ENCODE peak calls at places on chromosome 17, in seven cellular contexts. One of them, this sample, is unnamed.

GRCh38 chr17:82212331-82213250 is at the start of gene CCDC57:
- DNase-seq in ovary: peak; percentile 86
- DNase-seq in IMR-90: peak; percentile 68
- DNase-seq in heart left ventricle: peak; percentile 86
- DNase-seq in esophagus muscularis mucosa: no peak
- DNase-seq in adrenal gland: peak; percentile 79
- DNase-seq in suprapubic skin: no peak
- DNase-seq in this sample: peak; percentile 79

GRCh38 chr17:66417300-66417719 is 114.9 kb downstream of the PRKCA start:
- DNase-seq in esophagus muscularis mucosa: no peak
- DNase-seq in suprapubic skin: no peak
- DNase-seq in heart left ventricle: no peak
- DNase-seq in adrenal gland: no peak
- DNase-seq in IMR-90: no peak
- DNase-seq in ovary: no peak
- DNase-seq in this sample: no peak

GRCh38 chr17:76197911-76198310 is 42.4 kb downstream of the RNF157 start:
- DNase-seq in IMR-90: no peak
- DNase-seq in suprapubic skin: no peak
- DNase-seq in esophagus muscularis mucosa: no peak
- DNase-seq in heart left ventricle: peak; percentile 71
- DNase-seq in ovary: no peak
- DNase-seq in adrenal gland: no peak
- DNase-seq in this sample: no peak

GRCh38 chr17:28033972-28034714 is 8.3 kb upstream of the NLK start:
- DNase-seq in ovary: no peak
- DNase-seq in IMR-90: peak; percentile 91
- DNase-seq in suprapubic skin: no peak
- DNase-seq in heart left ventricle: no peak
- DNase-seq in adrenal gland: no peak
- DNase-seq in esophagus muscularis mucosa: no peak
- DNase-seq in this sample: no peak

GRCh38 chr17:78010759-78011158 is 52.3 kb downstream of the TNRC6C start:
- DNase-seq in suprapubic skin: no peak
- DNase-seq in esophagus muscularis mucosa: peak; percentile 55
- DNase-seq in IMR-90: no peak
- DNase-seq in adrenal gland: no peak
- DNase-seq in ovary: no peak
- DNase-seq in heart left ventricle: no peak
- DNase-seq in this sample: no peak

GRCh38 chr17:9973689-9974459 is 68.8 kb upstream of the RCVRN start:
- DNase-seq in esophagus muscularis mucosa: no peak
- DNase-seq in ovary: no peak
- DNase-seq in heart left ventricle: no peak
- DNase-seq in suprapubic skin: no peak
- DNase-seq in IMR-90: no peak
- DNase-seq in adrenal gland: no peak
- DNase-seq in this sample: no peak

GRCh38 chr17:80365001-80365965 is 49.7 kb upstream of the ENDOV start:
- DNase-seq in heart left ventricle: no peak
- DNase-seq in adrenal gland: no peak
- DNase-seq in IMR-90: no peak
- DNase-seq in suprapubic skin: no peak
- DNase-seq in esophagus muscularis mucosa: no peak
- DNase-seq in ovary: peak; percentile 16
- DNase-seq in this sample: no peak

GRCh38 chr17:80169107-80169506 is 723 bp upstream of the CARD14 start:
- DNase-seq in IMR-90: no peak
- DNase-seq in heart left ventricle: no peak
- DNase-seq in adrenal gland: no peak
- DNase-seq in suprapubic skin: no peak
- DNase-seq in esophagus muscularis mucosa: no peak
- DNase-seq in ovary: no peak
- DNase-seq in this sample: no peak

GRCh38 chr17:50558955-50559614 is 1.4 kb upstream of the CACNA1G start:
- DNase-seq in adrenal gland: no peak
- DNase-seq in heart left ventricle: no peak
- DNase-seq in ovary: peak; percentile 68
- DNase-seq in IMR-90: no peak
- DNase-seq in esophagus muscularis mucosa: no peak
- DNase-seq in suprapubic skin: no peak
- DNase-seq in this sample: no peak

DNA sequence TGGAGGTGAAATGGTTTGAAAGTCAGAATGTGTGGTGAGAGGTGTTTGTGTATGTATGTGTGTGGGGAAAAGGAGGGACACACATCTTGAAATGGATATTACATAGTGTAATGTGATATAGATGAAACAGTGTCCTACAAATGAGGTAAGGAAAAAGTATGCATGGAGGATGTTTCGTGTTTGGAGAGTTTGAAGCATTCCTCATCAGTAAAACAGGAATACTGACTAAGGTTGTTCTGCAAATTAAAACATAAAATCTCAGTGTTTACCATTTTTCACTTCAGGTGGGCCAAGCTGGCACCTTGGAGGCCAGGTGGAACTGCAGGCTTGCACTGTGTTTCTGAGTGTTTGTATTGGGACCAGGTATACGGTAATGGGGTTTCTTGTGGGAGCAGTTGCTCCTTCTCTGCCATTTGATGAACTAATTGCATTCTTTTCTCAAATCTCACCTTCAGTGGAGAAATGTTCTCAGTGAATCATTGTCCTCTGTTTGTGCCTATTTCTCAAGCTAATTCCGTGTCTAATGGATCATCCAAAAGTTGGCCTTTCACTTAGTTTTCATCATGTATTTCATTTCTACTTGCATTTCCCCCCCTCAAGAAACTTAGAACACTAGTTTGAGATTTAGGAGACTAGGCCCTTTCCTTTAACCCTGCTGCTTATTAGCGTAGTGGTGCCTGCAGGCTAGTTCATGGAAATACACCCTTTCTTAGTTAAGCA is 8.2 kb upstream of the TBKBP1 start:
- DNase-seq in IMR-90: peak; percentile 36
- DNase-seq in suprapubic skin: no peak
- DNase-seq in esophagus muscularis mucosa: no peak
- DNase-seq in ovary: no peak
- DNase-seq in heart left ventricle: no peak
- DNase-seq in adrenal gland: no peak
- DNase-seq in this sample: no peak
- H3K27ac ChIP-seq in IMR-90: no peak overlapping the region
- H3K27ac ChIP-seq in suprapubic skin: no peak overlapping the region
- H3K27ac ChIP-seq in esophagus muscularis mucosa: peak overlapping the region; percentile 38
- H3K27ac ChIP-seq in ovary: no peak overlapping the region
- H3K27ac ChIP-seq in heart left ventricle: no peak overlapping the region
- H3K27ac ChIP-seq in adrenal gland: peak overlapping the region; percentile 86
- H3K27ac ChIP-seq in this sample: no peak overlapping the region

DNA sequence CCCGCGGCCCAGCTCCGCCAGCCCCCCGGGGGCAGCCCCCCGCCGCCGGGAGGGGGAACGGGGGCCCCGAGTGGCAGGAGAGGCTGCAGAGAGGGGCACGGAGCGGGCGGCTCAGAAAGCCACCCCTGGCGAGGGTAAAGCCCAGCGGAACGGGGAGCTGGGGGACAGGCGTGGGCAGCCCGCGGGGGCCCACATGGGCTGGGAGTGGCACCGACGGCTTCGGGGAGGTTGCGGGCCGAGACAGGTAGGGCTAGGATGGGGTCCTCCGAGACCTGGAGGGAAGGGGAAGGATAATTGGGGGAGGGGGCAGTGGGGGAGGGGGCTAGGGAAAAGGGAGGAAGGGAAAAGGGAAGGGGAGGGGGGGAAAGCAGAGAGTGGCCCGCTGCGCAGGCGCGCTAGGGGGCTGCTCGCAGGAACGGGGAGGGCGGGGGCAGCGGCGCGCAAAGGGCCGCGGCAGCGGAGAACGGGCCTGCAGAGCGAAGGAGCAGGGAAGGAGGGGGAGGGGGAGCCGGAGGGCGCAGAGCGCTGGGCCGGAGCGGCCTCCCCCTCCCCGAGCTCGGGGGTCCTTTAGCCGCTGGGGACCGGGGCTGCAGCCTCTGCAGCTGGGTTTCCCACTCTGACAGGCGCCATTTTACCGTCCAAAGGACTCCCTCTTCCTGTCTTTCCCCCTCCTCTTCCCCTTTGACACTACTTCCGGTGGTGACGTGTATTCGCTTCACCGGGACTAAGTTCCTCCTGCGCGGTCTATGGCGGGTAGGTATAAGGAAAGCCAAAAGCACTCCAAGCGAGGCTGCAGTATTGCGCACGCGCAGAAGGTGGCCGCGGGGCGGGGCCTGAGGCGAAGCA is at the start of gene CTDNEP1:
- DNase-seq in heart left ventricle: peak; percentile 98
- DNase-seq in adrenal gland: peak; percentile 99
- DNase-seq in ovary: peak; percentile 99
- DNase-seq in suprapubic skin: peak; percentile 98
- DNase-seq in esophagus muscularis mucosa: peak; percentile 100
- DNase-seq in IMR-90: peak; percentile 100
- DNase-seq in this sample: peak; percentile 98
- TF ChIP-seq POLR2A in heart left ventricle: no peak
- TF ChIP-seq POLR2A in adrenal gland: no peak
- TF ChIP-seq POLR2A in ovary: peak; percentile 37
- TF ChIP-seq POLR2A in suprapubic skin: no peak
- TF ChIP-seq POLR2A in esophagus muscularis mucosa: peak; percentile 9
- TF ChIP-seq POLR2A in IMR-90: no peak
- TF ChIP-seq POLR2A in this sample: peak; percentile 60

DNA sequence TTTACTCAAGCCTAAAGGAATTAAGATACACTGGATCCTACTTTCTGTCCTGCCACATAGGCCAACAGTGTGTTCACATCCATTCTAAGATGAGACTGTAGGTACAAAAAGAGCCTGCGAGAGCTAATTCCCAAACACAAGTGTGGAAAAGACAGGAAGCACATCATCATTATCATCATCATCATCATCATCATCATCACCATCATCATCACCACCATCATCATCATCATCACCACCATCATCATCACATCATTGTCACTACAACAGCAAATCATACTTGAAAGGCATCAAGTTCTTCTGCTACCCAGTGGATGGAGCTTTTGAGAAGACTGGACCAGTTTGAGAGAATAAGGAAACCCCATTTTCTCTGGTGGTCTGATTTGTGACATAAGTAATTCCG is 268.1 kb downstream of the HS3ST3A1 start:
- DNase-seq in IMR-90: no peak
- DNase-seq in suprapubic skin: no peak
- DNase-seq in heart left ventricle: no peak
- DNase-seq in esophagus muscularis mucosa: no peak
- DNase-seq in ovary: no peak
- DNase-seq in adrenal gland: no peak
- DNase-seq in this sample: no peak
- H3K27ac ChIP-seq in IMR-90: no peak overlapping the region
- H3K27ac ChIP-seq in suprapubic skin: no peak overlapping the region
- H3K27ac ChIP-seq in heart left ventricle: no peak overlapping the region
- H3K27ac ChIP-seq in esophagus muscularis mucosa: no peak overlapping the region
- H3K27ac ChIP-seq in ovary: no peak overlapping the region
- H3K27ac ChIP-seq in adrenal gland: no peak overlapping the region
- H3K27ac ChIP-seq in this sample: no peak overlapping the region

GRCh38 chr17:29135464-29135863 is 44.7 kb downstream of the MYO18A start:
- DNase-seq in esophagus muscularis mucosa: no peak
- DNase-seq in suprapubic skin: no peak
- DNase-seq in IMR-90: no peak
- DNase-seq in heart left ventricle: no peak
- DNase-seq in adrenal gland: no peak
- DNase-seq in ovary: no peak
- DNase-seq in this sample: no peak

GRCh38 chr17:29131814-29132682 is 48.1 kb downstream of the MYO18A start:
- DNase-seq in adrenal gland: no peak
- DNase-seq in IMR-90: peak; percentile 86
- DNase-seq in ovary: no peak
- DNase-seq in suprapubic skin: no peak
- DNase-seq in heart left ventricle: no peak
- DNase-seq in esophagus muscularis mucosa: no peak
- DNase-seq in this sample: no peak

GRCh38 chr17:29129731-29130130 is 50.5 kb downstream of the MYO18A start:
- DNase-seq in adrenal gland: no peak
- DNase-seq in esophagus muscularis mucosa: no peak
- DNase-seq in suprapubic skin: no peak
- DNase-seq in IMR-90: no peak
- DNase-seq in heart left ventricle: no peak
- DNase-seq in ovary: no peak
- DNase-seq in this sample: no peak

GRCh38 chr17:29136998-29137730 is 43.0 kb downstream of the MYO18A start:
- DNase-seq in IMR-90: peak; percentile 79
- DNase-seq in adrenal gland: no peak
- DNase-seq in ovary: no peak
- DNase-seq in esophagus muscularis mucosa: no peak
- DNase-seq in heart left ventricle: peak; percentile 5
- DNase-seq in suprapubic skin: no peak
- DNase-seq in this sample: no peak

DNA sequence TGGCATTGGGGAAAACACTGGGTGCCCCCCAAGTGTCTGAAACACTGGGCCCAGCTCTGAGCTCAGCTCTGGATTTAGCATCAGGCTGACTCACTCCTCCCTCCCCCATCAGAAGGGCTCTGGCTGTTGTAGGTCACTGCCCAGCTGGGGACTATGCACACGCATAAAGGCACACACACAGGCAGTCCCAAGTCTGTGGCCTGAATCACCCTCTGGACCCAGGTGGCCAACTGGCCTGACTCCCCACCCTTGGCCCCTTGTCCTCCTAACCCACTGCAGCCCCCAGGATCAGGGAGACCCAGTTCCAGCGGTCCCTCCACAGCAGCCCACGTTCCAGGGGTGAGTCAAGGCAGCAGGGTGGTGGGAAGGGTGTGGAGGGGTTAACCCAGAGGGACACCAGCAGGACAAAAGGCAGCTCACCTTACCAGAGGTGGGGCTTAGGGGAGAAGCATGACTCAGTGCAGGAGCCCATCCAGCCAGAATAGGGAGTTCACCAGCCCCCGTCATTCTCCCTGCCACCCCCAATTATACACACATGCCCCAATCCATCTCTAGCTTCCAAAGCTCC is 47.0 kb downstream of the MYO18A start:
- DNase-seq in esophagus muscularis mucosa: no peak
- DNase-seq in heart left ventricle: peak; percentile 70
- DNase-seq in ovary: no peak
- DNase-seq in IMR-90: peak; percentile 89
- DNase-seq in suprapubic skin: no peak
- DNase-seq in adrenal gland: peak; percentile 81
- DNase-seq in this sample: no peak
- TF ChIP-seq POLR2A in esophagus muscularis mucosa: no peak
- TF ChIP-seq POLR2A in heart left ventricle: no peak
- TF ChIP-seq POLR2A in ovary: no peak
- TF ChIP-seq POLR2A in IMR-90: no peak
- TF ChIP-seq POLR2A in suprapubic skin: no peak
- TF ChIP-seq POLR2A in adrenal gland: no peak
- TF ChIP-seq POLR2A in this sample: no peak

DNA sequence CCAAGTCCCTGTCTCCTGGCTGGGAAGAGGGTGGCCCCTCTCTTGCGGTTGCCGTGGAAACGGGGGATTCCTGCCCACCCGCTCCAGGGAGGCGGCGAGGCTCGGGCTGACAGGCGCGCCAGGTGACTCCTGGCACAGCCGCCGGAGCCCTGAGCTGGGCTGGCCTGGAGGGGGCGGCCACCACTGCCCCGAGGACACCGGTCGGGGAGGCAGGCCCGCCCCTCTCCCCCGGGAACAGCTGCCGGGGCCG is 71.3 kb downstream of the ABR start:
- DNase-seq in ovary: peak; percentile 47
- DNase-seq in adrenal gland: no peak
- DNase-seq in heart left ventricle: no peak
- DNase-seq in suprapubic skin: no peak
- DNase-seq in IMR-90: no peak
- DNase-seq in esophagus muscularis mucosa: no peak
- DNase-seq in this sample: no peak
- H3K27ac ChIP-seq in ovary: peak overlapping the region; percentile 87
- H3K27ac ChIP-seq in adrenal gland: peak overlapping the region; percentile 94
- H3K27ac ChIP-seq in heart left ventricle: peak overlapping the region; percentile 95
- H3K27ac ChIP-seq in suprapubic skin: peak overlapping the region; percentile 94
- H3K27ac ChIP-seq in IMR-90: no peak overlapping the region
- H3K27ac ChIP-seq in esophagus muscularis mucosa: peak overlapping the region; percentile 95
- H3K27ac ChIP-seq in this sample: peak overlapping the region; percentile 86

GRCh38 chr17:56047321-56047720 is 106.0 kb upstream of the ANKFN1 start:
- DNase-seq in IMR-90: no peak
- DNase-seq in ovary: no peak
- DNase-seq in heart left ventricle: no peak
- DNase-seq in suprapubic skin: no peak
- DNase-seq in adrenal gland: no peak
- DNase-seq in esophagus muscularis mucosa: no peak
- DNase-seq in this sample: no peak
- TF ChIP-seq POLR2A in IMR-90: no peak
- TF ChIP-seq POLR2A in ovary: no peak
- TF ChIP-seq POLR2A in heart left ventricle: no peak
- TF ChIP-seq POLR2A in suprapubic skin: no peak
- TF ChIP-seq POLR2A in adrenal gland: no peak
- TF ChIP-seq POLR2A in esophagus muscularis mucosa: no peak
- TF ChIP-seq POLR2A in this sample: no peak

This sample was measured in body of pancreas.